ENCODE peak calls at places on chromosomes 2 and 18, in nine cellular contexts. V is fibroblast of pulmonary artery, X is ovary, H is dorsolateral prefrontal cortex, F is OCI-LY7, R is transverse colon, S is GM10248, J is glutamatergic neuron, O is heart right ventricle. G is an unnamed sample.

GRCh38 chr2:189137519-189137918 is 42.0 kb downstream of the COL5A2 start:
- DNase-seq in V (no peak), X (no peak), H (no peak), F (no peak), R (no peak), S (no peak), J (peak; percentile 31), O (no peak), G (no peak)

GRCh38 chr2:20346565-20347127 is 4.0 kb downstream of the PUM2 start:
- DNase-seq in V (no peak), X (no peak), H (no peak), F (no peak), R (no peak), S (no peak), J (no peak), O (no peak), G (no peak)

GRCh38 chr2:219576505-219577388 is 4.6 kb downstream of the INHA start:
- DNase-seq in V (no peak), X (peak; percentile 74), H (no peak), F (no peak), R (no peak), S (no peak), J (peak; percentile 43), O (no peak), G (peak; percentile 83)

GRCh38 chr2:128307595-128307994 is 11.1 kb downstream of the HS6ST1 start:
- DNase-seq in V (no peak), X (peak; percentile 38), H (peak; percentile 27), F (no peak), R (no peak), S (no peak), J (peak; percentile 3), O (no peak), G (no peak)

GRCh38 chr2:44952806-44953685 is 11.5 kb downstream of the SIX3 start:
- DNase-seq in V (no peak), X (no peak), H (no peak), F (no peak), R (no peak), S (no peak), J (no peak), O (no peak), G (no peak)

GRCh38 chr2:160440888-160441287 is 52.7 kb downstream of the RBMS1 start:
- DNase-seq in V (no peak), X (no peak), H (no peak), F (no peak), R (no peak), S (no peak), J (no peak), O (no peak), G (no peak)

GRCh38 chr2:145680276-145680675 is 1160.4 kb upstream of the ZEB2 start:
- DNase-seq in V (no peak), X (no peak), H (peak; percentile 29), F (no peak), R (no peak), S (no peak), J (no peak), O (no peak), G (no peak)

GRCh38 chr2:223047260-223047761 is 4.7 kb upstream of the KCNE4 start:
- DNase-seq in V (peak; percentile 81), X (no peak), H (no peak), F (no peak), R (no peak), S (no peak), J (no peak), O (no peak), G (no peak)

GRCh38 chr2:218878486-218878885 is 2.2 kb upstream of the WNT10A start:
- DNase-seq in V (no peak), X (no peak), H (no peak), F (no peak), R (no peak), S (no peak), J (peak; percentile 39), O (no peak), G (no peak)

DNA sequence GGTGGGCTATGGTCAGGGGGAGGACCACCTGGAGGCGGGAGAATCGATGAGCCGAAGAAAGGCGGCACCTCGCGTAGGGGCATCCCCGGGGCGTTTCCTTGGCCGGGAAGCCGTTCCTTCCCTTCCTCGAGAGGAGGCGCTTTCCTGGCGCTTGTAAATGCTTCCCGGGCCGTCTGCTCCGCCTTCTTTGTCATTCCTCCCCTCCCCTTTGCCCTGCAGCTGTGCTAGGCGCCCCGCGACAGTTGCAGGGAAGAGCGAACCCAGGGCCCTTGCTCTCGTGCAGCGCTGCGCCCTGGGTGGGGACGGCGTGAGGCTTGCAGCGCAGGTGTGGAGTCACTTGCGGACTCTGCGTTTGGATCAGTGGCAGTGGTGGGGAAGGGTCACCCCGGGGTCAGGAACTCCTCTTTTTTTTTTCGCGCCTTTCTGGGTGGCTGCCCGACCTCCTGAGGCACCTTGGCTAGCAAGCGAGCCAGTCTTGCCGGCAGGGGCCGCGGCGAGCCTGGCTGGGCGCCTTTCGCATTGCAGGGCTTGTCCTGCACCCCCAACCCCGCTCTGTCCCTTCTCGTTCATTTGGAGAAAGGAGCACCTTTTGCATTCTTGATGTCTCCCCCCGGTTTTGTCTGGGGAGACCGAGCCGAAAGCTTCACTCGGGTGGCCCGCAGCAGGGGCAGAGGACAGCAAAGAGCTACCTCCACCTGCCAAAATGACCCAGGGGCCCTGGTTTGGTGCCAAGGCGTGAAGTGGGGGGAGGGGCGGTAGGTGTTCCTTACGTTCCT is 858 bp downstream of the KCNS3 start:
- DNase-seq in V (peak; percentile 13), X (no peak), H (peak; percentile 51), F (no peak), R (peak; percentile 87), S (peak; percentile 47), J (peak; percentile 80), O (peak; percentile 65), G (peak; percentile 68)
- TF ChIP-seq CTCF in V (no peak), X (no peak), H (no peak), F (no peak), R (peak; percentile 5), S (no peak), J (no peak), O (peak; percentile 27), G (no peak)

GRCh38 chr2:53874401-53874950 is 14.7 kb upstream of the GPR75 start:
- DNase-seq in V (no peak), X (no peak), H (no peak), F (no peak), R (no peak), S (no peak), J (no peak), O (no peak), G (no peak)
- TF ChIP-seq CTCF in V (no peak), X (no peak), H (no peak), F (no peak), R (no peak), S (no peak), J (no peak), O (no peak), G (no peak)

DNA sequence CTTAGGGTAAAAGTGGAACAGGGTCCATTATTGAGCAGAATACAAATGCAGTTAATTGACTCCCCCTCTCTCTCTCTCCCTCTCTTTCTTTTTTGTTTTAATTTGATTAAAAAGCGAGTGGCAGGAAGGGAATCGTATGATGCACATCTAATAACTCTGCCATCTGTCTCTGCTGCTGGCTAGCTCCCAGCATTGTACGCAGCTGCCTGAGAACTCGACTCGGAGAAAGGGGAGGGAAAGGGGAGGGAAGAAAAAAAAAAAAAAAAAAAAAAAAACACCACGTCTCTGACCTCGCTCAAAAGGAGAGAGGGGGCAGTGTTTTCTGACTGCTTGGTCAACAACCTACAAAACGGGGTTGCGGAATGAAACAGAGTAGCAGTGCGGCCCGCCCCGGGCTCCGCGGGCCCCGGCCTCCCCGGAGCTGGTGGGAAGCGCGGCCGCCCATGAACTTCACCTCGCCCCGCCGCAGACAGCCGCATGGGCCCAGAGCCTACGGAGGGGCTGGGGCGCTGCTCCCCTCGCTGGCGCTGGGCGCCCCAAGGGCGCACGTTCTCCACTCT is 265.7 kb downstream of the TCF4 start:
- DNase-seq in V (peak; percentile 97), X (peak; percentile 85), H (peak; percentile 85), F (peak; percentile 70), R (peak; percentile 75), S (peak; percentile 78), J (peak; percentile 71), O (peak; percentile 91), G (no peak)
- TF ChIP-seq CTCF in V (peak; percentile 23), X (no peak), H (peak; percentile 9), F (peak; percentile 26), R (no peak), S (no peak), J (no peak), O (peak; percentile 44), G (no peak)

GRCh38 chr2:68837164-68837860 is 33.9 kb downstream of the BMP10 start:
- DNase-seq in V (peak; percentile 70), X (no peak), H (no peak), F (peak; percentile 85), R (peak; percentile 78), S (peak; percentile 57), J (peak; percentile 67), O (peak; percentile 73), G (no peak)
- TF ChIP-seq CTCF in V (peak; percentile 72), X (peak; percentile 19), H (no peak), F (peak; percentile 97), R (peak; percentile 55), S (peak; percentile 80), J (peak; percentile 54), O (peak; percentile 66), G (no peak)

GRCh38 chr2:5693288-5694015 is 1.3 kb downstream of the SOX11 start:
- DNase-seq in V (no peak), X (no peak), H (no peak), F (no peak), R (no peak), S (no peak), J (peak; percentile 76), O (no peak), G (no peak)
- TF ChIP-seq CTCF in V (no peak), X (no peak), H (no peak), F (no peak), R (no peak), S (no peak), J (no peak), O (no peak), G (no peak)

GRCh38 chr18:37019157-37019571 is 190.2 kb downstream of the KIAA1328 start:
- DNase-seq in V (peak; percentile 26), X (no peak), H (no peak), F (no peak), R (no peak), S (no peak), J (no peak), O (no peak), G (peak; percentile 44)
- TF ChIP-seq CTCF in V (peak; percentile 38), X (no peak), H (no peak), F (peak; percentile 19), R (no peak), S (no peak), J (no peak), O (no peak), G (peak; percentile 67)

DNA sequence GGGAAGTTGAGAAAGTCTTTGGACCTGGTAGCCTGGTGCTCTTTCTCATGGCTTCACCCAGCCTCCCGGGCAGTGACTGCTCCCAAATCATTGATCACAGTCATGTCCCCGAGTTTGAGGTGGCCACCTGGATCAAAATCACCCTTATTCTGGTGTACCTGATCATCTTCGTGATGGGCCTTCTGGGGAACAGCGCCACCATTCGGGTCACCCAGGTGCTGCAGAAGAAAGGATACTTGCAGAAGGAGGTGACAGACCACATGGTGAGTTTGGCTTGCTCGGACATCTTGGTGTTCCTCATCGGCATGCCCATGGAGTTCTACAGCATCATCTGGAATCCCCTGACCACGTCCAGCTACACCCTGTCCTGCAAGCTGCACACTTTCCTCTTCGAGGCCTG is 391 bp downstream of the GPR39 start:
- DNase-seq in V (no peak), X (no peak), H (no peak), F (no peak), R (peak; percentile 52), S (no peak), J (no peak), O (no peak), G (peak; percentile 33)
- TF ChIP-seq CTCF in V (peak; percentile 27), X (no peak), H (no peak), F (peak; percentile 38), R (no peak), S (no peak), J (no peak), O (no peak), G (no peak)

G was measured in Calu3.